ENCODE peak calls at places on chromosomes 1 and 21, in ten cellular contexts. K, M, U, T, H, D, P, B, E and O are unnamed samples.

GRCh38 chr21:38121888-38122705 is 134.7 kb upstream of the KCNJ15 start:
- DNase-seq in K (no peak), M (no peak), U (no peak), T (no peak), H (no peak), D (no peak), P (peak), B (no peak), E (no peak), O (no peak)

GRCh38 chr21:9735421-9735961 is 785.9 kb upstream of the TPTE start:
- DNase-seq in K (no peak), M (no peak), U (no peak), T (no peak), H (no peak), D (no peak), P (no peak), B (no peak), E (no peak), O (no peak)

GRCh38 chr1:27137022-27137542 is 17.8 kb downstream of the SLC9A1 start:
- DNase-seq in K (peak), M (peak), U (peak), T (no peak), H (peak), D (peak), P (peak), B (no peak), E (peak), O (peak)

GRCh38 chr1:15693371-15693770 is 9.3 kb downstream of the PLEKHM2 start:
- DNase-seq in K (no peak), M (no peak), U (no peak), T (no peak), H (no peak), D (no peak), P (no peak), B (no peak), E (no peak), O (no peak)

GRCh38 chr21:41927727-41928409 is 25.9 kb downstream of the C2CD2 start:
- DNase-seq in K (no peak), M (no peak), U (peak), T (no peak), H (no peak), D (no peak), P (no peak), B (no peak), E (no peak), O (no peak)

GRCh38 chr1:198273901-198274300 is 117.1 kb downstream of the NEK7 start:
- DNase-seq in K (no peak), M (peak), U (no peak), T (no peak), H (no peak), D (no peak), P (peak), B (no peak), E (no peak), O (no peak)

GRCh38 chr1:29970747-29971325 is 734.5 kb downstream of the PTPRU start:
- DNase-seq in K (no peak), M (no peak), U (no peak), T (no peak), H (no peak), D (no peak), P (no peak), B (no peak), E (no peak), O (no peak)

GRCh38 chr1:155892801-155893200 is 18.3 kb downstream of the RIT1 start:
- DNase-seq in K (no peak), M (no peak), U (no peak), T (no peak), H (no peak), D (no peak), P (peak), B (no peak), E (no peak), O (no peak)

GRCh38 chr1:188386161-188386560 is 1557.4 kb downstream of the PLA2G4A start:
- DNase-seq in K (no peak), M (no peak), U (no peak), T (no peak), H (no peak), D (no peak), P (no peak), B (no peak), E (no peak), O (no peak)

GRCh38 chr1:3198371-3199287 is 129.6 kb downstream of the PRDM16 start:
- DNase-seq in K (no peak), M (no peak), U (no peak), T (no peak), H (no peak), D (no peak), P (no peak), B (no peak), E (no peak), O (no peak)

GRCh38 chr1:32891241-32891570 is 4.9 kb downstream of the HPCA start:
- DNase-seq in K (no peak), M (no peak), U (no peak), T (no peak), H (no peak), D (no peak), P (no peak), B (no peak), E (no peak), O (peak)

GRCh38 chr1:63004868-63005267 is 220.9 kb downstream of the ATG4C start:
- DNase-seq in K (no peak), M (peak), U (no peak), T (no peak), H (no peak), D (no peak), P (no peak), B (no peak), E (no peak), O (no peak)

GRCh38 chr1:2609271-2610035 is 22.9 kb downstream of the PRXL2B start:
- DNase-seq in K (no peak), M (no peak), U (no peak), T (peak), H (peak), D (no peak), P (no peak), B (no peak), E (peak), O (peak)

GRCh38 chr1:205597691-205598314 is 34.0 kb downstream of the ELK4 start:
- DNase-seq in K (no peak), M (no peak), U (no peak), T (peak), H (no peak), D (no peak), P (no peak), B (no peak), E (no peak), O (no peak)

GRCh38 chr1:20058531-20058930 is 11.5 kb upstream of the PLA2G5 start:
- DNase-seq in K (no peak), M (no peak), U (peak), T (peak), H (no peak), D (no peak), P (peak), B (peak), E (no peak), O (no peak)

GRCh38 chr1:42172394-42173133 is 8.0 kb upstream of the GUCA2A start:
- DNase-seq in K (no peak), M (peak), U (no peak), T (no peak), H (no peak), D (no peak), P (peak), B (no peak), E (peak), O (peak)

GRCh38 chr1:162087118-162087517 is 17.6 kb downstream of the NOS1AP start:
- DNase-seq in K (no peak), M (no peak), U (no peak), T (no peak), H (no peak), D (no peak), P (peak), B (no peak), E (no peak), O (no peak)

GRCh38 chr1:57363643-57364042 is 60.2 kb downstream of the DAB1 start:
- DNase-seq in K (no peak), M (no peak), U (no peak), T (no peak), H (no peak), D (no peak), P (no peak), B (no peak), E (no peak), O (no peak)